ENCODE peak calls at places on chromosomes 4 and X, in eight cellular contexts. N is brain microvascular endothelial cell; V is ovary; G is psoas muscle; X is fibroblast of mammary gland; E is GM13977; M is CD8-positive, alpha-beta T cell; U is transverse colon. W is an unnamed sample.

GRCh38 chrX:84907324-84907946 is 96.2 kb upstream of the APOOL start:
- DNase-seq in E (no peak), X (peak; percentile 56), G (no peak), N (no peak), U (no peak), M (no peak), V (no peak), W (no peak)

GRCh38 chrX:11528623-11529022 is 137.1 kb downstream of the ARHGAP6 start:
- DNase-seq in V (no peak), X (no peak), G (no peak), E (no peak), N (no peak), M (no peak), U (no peak), W (no peak)

GRCh38 chr4:142035556-142035955 is 399.2 kb downstream of the IL15 start:
- DNase-seq in G (no peak), N (no peak), X (no peak), U (no peak), E (no peak), V (no peak), M (no peak), W (no peak)

GRCh38 chrX:103343105-103343504 is 13.1 kb downstream of the TCEAL7 start:
- DNase-seq in M (peak; percentile 35), N (peak; percentile 42), V (no peak), E (peak; percentile 44), G (no peak), U (peak; percentile 52), X (peak; percentile 63), W (no peak)

GRCh38 chr4:130812117-130812765 is 1716.3 kb downstream of the C4orf33 start:
- DNase-seq in M (no peak), E (no peak), V (no peak), G (no peak), U (no peak), X (peak; percentile 10), N (no peak), W (no peak)

GRCh38 chr4:148749403-148749802 is 307.2 kb upstream of the NR3C2 start:
- DNase-seq in M (no peak), G (no peak), V (no peak), E (no peak), U (no peak), X (no peak), N (no peak), W (no peak)

GRCh38 chr4:113869743-113870375 is 108.3 kb upstream of the CAMK2D start:
- DNase-seq in G (no peak), U (no peak), V (no peak), X (peak; percentile 61), N (peak; percentile 69), M (no peak), E (peak; percentile 14), W (no peak)

GRCh38 chr4:140884431-140885058 is 128.4 kb upstream of the TBC1D9 start:
- DNase-seq in V (no peak), N (peak; percentile 65), E (peak; percentile 62), G (no peak), U (peak; percentile 43), M (no peak), X (peak; percentile 81), W (peak; percentile 42)

GRCh38 chr4:10529256-10529890 is 72.1 kb upstream of the ZNF518B start:
- DNase-seq in V (no peak), U (no peak), X (no peak), N (peak; percentile 13), M (no peak), E (no peak), G (no peak), W (no peak)

GRCh38 chrX:37896491-37896890 is 49.1 kb upstream of the DYNLT3 start:
- DNase-seq in E (no peak), X (peak; percentile 11), V (no peak), N (no peak), U (no peak), G (no peak), M (no peak), W (no peak)

GRCh38 chr4:84597450-84597849 is 14.5 kb downstream of the CDS1 start:
- DNase-seq in U (no peak), M (no peak), G (no peak), V (no peak), E (no peak), X (no peak), N (no peak), W (no peak)

GRCh38 chr4:38313999-38314561 is 349.9 kb upstream of the KLF3 start:
- DNase-seq in U (peak; percentile 71), E (no peak), N (peak; percentile 34), M (no peak), X (peak; percentile 87), V (no peak), G (no peak), W (no peak)

GRCh38 chrX:19799319-19800182 is 87.8 kb downstream of the SH3KBP1 start:
- DNase-seq in E (no peak), M (peak; percentile 54), U (no peak), N (peak; percentile 2), V (no peak), G (no peak), X (peak; percentile 65), W (no peak)

GRCh38 chrX:119008122-119008744 is 33.8 kb downstream of the LONRF3 start:
- DNase-seq in M (peak; percentile 37), V (no peak), X (peak; percentile 40), E (peak; percentile 54), G (no peak), U (peak; percentile 21), N (peak; percentile 20), W (no peak)

GRCh38 chrX:130108647-130109428 is 1.5 kb downstream of the ELF4 start:
- DNase-seq in N (no peak), E (peak; percentile 74), X (no peak), U (peak; percentile 73), G (peak; percentile 69), V (no peak), M (peak; percentile 41), W (peak; percentile 51)

DNA sequence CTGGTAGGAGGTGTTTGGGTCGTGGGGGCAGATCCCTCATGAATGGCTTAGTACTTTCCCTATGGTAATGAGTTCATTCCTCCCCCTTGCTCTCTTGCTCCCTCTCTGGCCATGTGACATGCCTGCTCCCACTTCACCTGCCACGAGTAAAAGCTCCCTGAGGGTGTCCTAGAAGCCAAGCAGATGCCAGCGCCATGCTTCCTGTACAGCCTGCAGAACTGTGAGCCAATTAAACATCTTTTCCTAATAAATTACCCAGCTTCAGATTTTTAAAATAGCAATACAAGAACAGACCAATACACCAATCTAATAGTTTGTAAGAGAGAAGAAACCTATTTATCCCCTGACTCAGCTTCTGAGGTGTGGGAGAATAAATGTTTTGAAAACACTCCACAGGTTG is 60.5 kb downstream of the FGFBP1 start:
- DNase-seq in N (no peak), G (no peak), M (no peak), V (no peak), X (no peak), E (no peak), U (no peak), W (no peak)
- TF ChIP-seq CTCF in N (peak; percentile 16), G (no peak), M (no peak), V (no peak), X (no peak), E (peak; percentile 2), U (no peak), W (no peak)

GRCh38 chr4:94475794-94476193 is 24.1 kb downstream of the PDLIM5 start:
- DNase-seq in X (no peak), G (no peak), V (no peak), M (no peak), N (no peak), U (no peak), E (no peak), W (no peak)

GRCh38 chr4:94484818-94485217 is 33.1 kb downstream of the PDLIM5 start:
- DNase-seq in E (no peak), N (no peak), U (no peak), M (no peak), V (no peak), G (no peak), X (no peak), W (no peak)

GRCh38 chr4:94479358-94480141 is 27.8 kb downstream of the PDLIM5 start:
- DNase-seq in X (no peak), E (no peak), M (no peak), G (no peak), V (no peak), N (no peak), U (no peak), W (no peak)

GRCh38 chr4:94483895-94484294 is 32.2 kb downstream of the PDLIM5 start:
- DNase-seq in U (no peak), G (no peak), V (no peak), X (no peak), E (no peak), N (no peak), M (no peak), W (no peak)

DNA sequence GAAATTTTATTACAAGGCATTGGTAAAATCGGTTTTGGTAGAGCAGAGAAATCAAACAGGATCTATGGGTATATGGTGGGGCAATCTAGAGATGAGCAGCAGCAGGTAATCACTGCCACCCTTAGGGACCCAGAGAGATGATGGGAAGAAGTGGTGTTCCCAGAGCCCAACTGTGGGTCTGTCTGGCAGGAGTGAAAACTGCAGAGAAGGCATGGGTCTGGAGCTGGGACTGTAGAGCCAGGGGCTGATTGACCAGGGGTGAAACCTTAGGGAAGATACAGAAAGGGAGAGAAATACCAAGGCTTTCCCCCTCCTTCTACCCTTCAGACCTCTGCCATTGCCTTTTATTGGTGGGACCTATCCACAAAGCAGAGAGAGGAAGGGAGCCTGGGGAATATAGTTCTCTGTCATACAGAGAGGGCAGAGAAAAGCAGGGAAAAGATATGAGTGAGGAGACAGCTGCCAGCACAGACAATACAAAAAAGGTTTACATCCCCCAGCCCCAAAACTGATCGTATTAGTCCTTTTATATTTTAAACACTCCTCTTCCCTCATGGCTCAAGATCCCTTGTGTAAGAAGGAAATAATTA is 28.7 kb downstream of the PDLIM5 start:
- DNase-seq in X (no peak), U (no peak), G (no peak), E (no peak), N (no peak), V (no peak), M (no peak), W (no peak)
- TF ChIP-seq CTCF in X (no peak), U (no peak), G (no peak), E (no peak), N (no peak), V (no peak), M (no peak), W (no peak)

GRCh38 chr4:155995069-155995468 is 41.4 kb upstream of the CTSO start:
- DNase-seq in G (no peak), V (no peak), N (no peak), E (no peak), M (no peak), U (no peak), X (no peak), W (no peak)

GRCh38 chr4:155999743-156000142 is 46.1 kb upstream of the CTSO start:
- DNase-seq in N (peak; percentile 32), E (no peak), M (no peak), G (no peak), V (no peak), U (no peak), X (peak; percentile 29), W (no peak)
- TF ChIP-seq CTCF in N (peak; percentile 75), E (no peak), M (no peak), G (no peak), V (no peak), U (no peak), X (peak; percentile 41), W (no peak)

DNA sequence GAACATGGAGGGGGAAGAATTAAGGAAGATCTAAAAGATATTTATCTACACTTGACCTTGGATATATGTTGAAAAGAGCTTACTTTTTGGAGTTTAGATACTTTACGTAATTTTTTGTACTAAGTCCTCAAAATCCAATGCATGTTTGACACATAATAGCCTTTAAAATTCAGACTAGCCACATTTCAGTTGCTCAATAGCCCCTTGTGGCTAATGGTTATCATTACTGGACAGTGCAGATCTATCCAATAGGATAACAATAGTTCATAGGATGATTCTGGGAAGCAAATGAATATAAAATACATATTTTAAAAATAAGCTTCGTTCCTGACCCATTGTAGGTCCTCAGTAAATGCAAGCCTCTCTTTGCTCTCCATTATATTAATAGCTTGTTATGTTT is 13.8 kb downstream of the AP1AR start:
- DNase-seq in V (no peak), U (no peak), M (no peak), G (no peak), X (peak; percentile 41), E (no peak), N (no peak), W (no peak)
- TF ChIP-seq CTCF in V (no peak), U (no peak), M (no peak), G (no peak), X (peak; percentile 34), E (no peak), N (peak; percentile 41), W (no peak)

W was measured in heart left ventricle.